ENCODE peak calls at places on chromosomes 13 and 19, in six cellular contexts. S is psoas muscle, I is RWPE2, G is thyroid gland, K is neural progenitor cell, Z is ovary. A is an unnamed sample. For H3K4me1 and H3K36me3, the result is how much of the 10 kb centered on the place peaks cover.

GRCh38 chr19:49512970-49513745 is 697 bp downstream of the FCGRT start:
- DNase-seq in S (peak), I (no peak), G (peak), K (peak), Z (peak), A (no peak)

GRCh38 chr13:26485786-26486185 is 71.7 kb upstream of the WASF3 start:
- DNase-seq in S (no peak), I (no peak), G (no peak), K (no peak), Z (no peak), A (no peak)

GRCh38 chr19:7228935-7229541 is 65.2 kb downstream of the INSR start:
- DNase-seq in S (no peak), I (no peak), G (no peak), K (no peak), Z (no peak), A (no peak)

GRCh38 chr13:36430247-36431203 is 1.8 kb upstream of the CCNA1 start:
- DNase-seq in S (no peak), I (no peak), G (peak), K (peak), Z (no peak), A (no peak)

GRCh38 chr13:98492335-98493034 is 84.4 kb downstream of the STK24 start:
- DNase-seq in S (no peak), I (no peak), G (no peak), K (peak), Z (no peak), A (no peak)

GRCh38 chr13:108609353-108609752 is 20.1 kb upstream of the MYO16 start:
- DNase-seq in S (no peak), I (no peak), G (no peak), K (peak), Z (no peak), A (no peak)

GRCh38 chr13:114102521-114103288 is 29.7 kb downstream of the RASA3 start:
- DNase-seq in S (peak), I (peak), G (no peak), K (no peak), Z (peak), A (peak)

GRCh38 chr19:8371011-8371804 is 7.3 kb downstream of the ANGPTL4 start:
- DNase-seq in S (peak), I (no peak), G (no peak), K (no peak), Z (no peak), A (no peak)

GRCh38 chr19:10936661-10937084 is 8.1 kb downstream of the TIMM29 start:
- DNase-seq in S (no peak), I (no peak), G (peak), K (peak), Z (peak), A (no peak)

GRCh38 chr13:92317066-92317465 is 909.5 kb upstream of the GPC6 start:
- DNase-seq in S (no peak), I (no peak), G (no peak), K (no peak), Z (no peak), A (no peak)

GRCh38 chr19:35170359-35171061 is 16.0 kb downstream of the FXYD5 start:
- DNase-seq in S (no peak), I (peak), G (no peak), K (no peak), Z (no peak), A (no peak)

GRCh38 chr19:1232652-1233360 is 5.0 kb downstream of the CBARP start:
- DNase-seq in S (no peak), I (no peak), G (peak), K (no peak), Z (peak), A (no peak)

GRCh38 chr13:50914848-50915247 is 5.3 kb downstream of the RNASEH2B start:
- DNase-seq in S (no peak), I (no peak), G (no peak), K (no peak), Z (no peak), A (no peak)

GRCh38 chr13:114065926-114066774 is 66.3 kb downstream of the RASA3 start:
- DNase-seq in S (no peak), I (no peak), G (no peak), K (no peak), Z (no peak), A (no peak)

GRCh38 chr19:46932346-46932745 is 71.5 kb downstream of the ARHGAP35 start:
- DNase-seq in S (no peak), I (no peak), G (peak), K (no peak), Z (no peak), A (no peak)

GRCh38 chr13:32033744-32034143 is 2.2 kb downstream of the FRY start:
- DNase-seq in S (no peak), I (no peak), G (no peak), K (no peak), Z (no peak), A (no peak)

GRCh38 chr13:32031815-32032345 is 306 bp downstream of the FRY start:
- DNase-seq in S (no peak), I (no peak), G (no peak), K (no peak), Z (no peak), A (no peak)

GRCh38 chr13:32031025-32031814 is at the start of gene FRY:
- DNase-seq in S (peak), I (peak), G (peak), K (peak), Z (peak), A (peak)

GRCh38 chr13:32035701-32036100 is 4.1 kb downstream of the FRY start:
- DNase-seq in S (no peak), I (no peak), G (no peak), K (no peak), Z (no peak), A (no peak)

GRCh38 chr13:32032780-32033179 is 1.2 kb downstream of the FRY start:
- DNase-seq in S (no peak), I (no peak), G (no peak), K (no peak), Z (no peak), A (no peak)
- H3K4me3 ChIP-seq in S (peak), I (no peak), G (no peak), K (peak), Z (no peak), A (no peak)

GRCh38 chr19:45256836-45257235 is 5.8 kb downstream of the MARK4 start:
- DNase-seq in S (no peak), I (no peak), G (no peak), K (no peak), Z (no peak), A (no peak)

GRCh38 chr19:45253396-45254027 is 2.4 kb downstream of the MARK4 start:
- DNase-seq in S (no peak), I (no peak), G (no peak), K (no peak), Z (no peak), A (no peak)

GRCh38 chr19:45251452-45252354 is 632 bp downstream of the MARK4 start:
- DNase-seq in S (peak), I (no peak), G (peak), K (peak), Z (peak), A (no peak)

GRCh38 chr19:45255611-45256157 is 4.6 kb downstream of the MARK4 start:
- DNase-seq in S (no peak), I (no peak), G (no peak), K (no peak), Z (no peak), A (no peak)

DNA sequence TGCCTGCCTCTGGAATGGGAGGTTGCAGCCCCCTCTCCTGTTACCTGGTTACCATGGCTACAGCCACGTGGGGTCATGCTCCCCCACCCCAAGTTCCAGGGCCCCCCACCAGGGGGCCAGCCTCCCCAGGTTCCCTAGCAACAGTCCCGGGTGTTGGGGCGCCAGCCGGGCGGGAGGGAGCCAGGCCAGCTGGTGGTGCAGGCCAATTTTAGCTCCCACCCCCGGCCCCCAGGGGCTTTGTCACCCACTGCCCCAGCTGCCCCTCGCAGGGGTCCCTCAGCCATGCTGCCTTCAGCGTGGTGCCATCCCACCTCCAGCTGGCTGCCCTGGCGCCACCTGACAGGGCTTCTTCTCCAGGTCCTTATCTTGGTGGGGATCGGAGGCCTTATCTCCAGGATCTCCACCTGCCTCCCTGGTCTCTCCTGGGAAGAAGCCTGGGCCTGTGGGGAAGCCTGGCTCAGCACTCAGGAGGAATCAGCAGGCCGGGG is 3.0 kb downstream of the MARK4 start:
- DNase-seq in S (no peak), I (no peak), G (no peak), K (no peak), Z (no peak), A (no peak)
- H3K4me1 ChIP-seq in S (under half), I (under half), G (under half), K (under half), Z (under half), A (under half)

GRCh38 chr19:19649159-19649558 is 5.7 kb upstream of the GMIP start:
- DNase-seq in S (no peak), I (no peak), G (no peak), K (no peak), Z (no peak), A (no peak)
- H3K36me3 ChIP-seq in S (half or more), I (half or more), G (half or more), K (under half), Z (under half), A (under half)

GRCh38 chr19:38506723-38507550 is 73.4 kb downstream of the RYR1 start:
- DNase-seq in S (peak), I (peak), G (peak), K (peak), Z (peak), A (no peak)
- H3K4me3 ChIP-seq in S (no peak), I (no peak), G (no peak), K (no peak), Z (no peak), A (no peak)

A was measured in breast epithelium.